ENCODE peak calls at places on chromosomes 16 and 17, in six cellular contexts. L is stimulated activated CD4-positive, alpha-beta T cell treated with anti-CD3 and anti-CD28 coated beads, Interleukin-1b, Interleukin-23, amount 100 ng/mL, for 1 hour; Q is mesothelial cell of epicardium; B is Right ventricle myocardium superior; Y is activated CD4-positive, alpha-beta T cell treated with anti-CD3 and anti-CD28 coated beads, Interleukin-2, amount 10 ng/mL, durations not matched to agents 7 days and 5 days; U is C1 segment of cervical spinal cord. N is an unnamed sample.

GRCh38 chr17:39737761-39738567 is at the start of gene GRB7:
- DNase-seq in L (no peak), Q (peak; percentile 62), B (peak; percentile 60), Y (no peak), U (no peak), N (no peak)

GRCh38 chr17:35871415-35871814 is 2.7 kb upstream of the HEATR9 start:
- DNase-seq in L (no peak), Q (no peak), B (no peak), Y (peak; percentile 59), U (no peak), N (no peak)

GRCh38 chr16:46894011-46894672 is 10.0 kb downstream of the GPT2 start:
- DNase-seq in L (no peak), Q (no peak), B (peak; percentile 79), Y (no peak), U (peak; percentile 76), N (no peak)

GRCh38 chr16:474420-475122 is 49.1 kb downstream of the RAB11FIP3 start:
- DNase-seq in L (no peak), Q (no peak), B (no peak), Y (no peak), U (peak; percentile 17), N (no peak)

GRCh38 chr16:85592700-85593502 is 20.2 kb upstream of the GSE1 start:
- DNase-seq in L (no peak), Q (no peak), B (no peak), Y (no peak), U (no peak), N (peak; percentile 24)

GRCh38 chr16:14011006-14011405 is 60.1 kb upstream of the MRTFB start:
- DNase-seq in L (no peak), Q (no peak), B (no peak), Y (no peak), U (no peak), N (no peak)

GRCh38 chr16:49961087-49961486 is 63.9 kb upstream of the CNEP1R1 start:
- DNase-seq in L (no peak), Q (no peak), B (no peak), Y (no peak), U (no peak), N (no peak)

GRCh38 chr16:3740934-3741333 is 23.6 kb upstream of the TRAP1 start:
- DNase-seq in L (no peak), Q (no peak), B (peak; percentile 10), Y (no peak), U (no peak), N (no peak)

GRCh38 chr17:39643271-39643670 is 6.3 kb downstream of the STARD3 start:
- DNase-seq in L (no peak), Q (no peak), B (no peak), Y (no peak), U (no peak), N (no peak)

GRCh38 chr17:43823350-43824084 is 9.4 kb downstream of the MPP3 start:
- DNase-seq in L (no peak), Q (no peak), B (peak; percentile 79), Y (no peak), U (no peak), N (no peak)

GRCh38 chr17:66814026-66814425 is 20.9 kb upstream of the CACNG5 start:
- DNase-seq in L (no peak), Q (no peak), B (no peak), Y (no peak), U (no peak), N (no peak)

GRCh38 chr16:81888520-81889394 is 109.7 kb downstream of the PLCG2 start:
- DNase-seq in L (no peak), Q (no peak), B (no peak), Y (no peak), U (no peak), N (no peak)

GRCh38 chr17:7405413-7405881 is 1.6 kb upstream of the TMEM256 start:
- DNase-seq in L (no peak), Q (no peak), B (no peak), Y (no peak), U (peak; percentile 38), N (no peak)

GRCh38 chr17:36650096-36650764 is 48.8 kb downstream of the MRM1 start:
- DNase-seq in L (no peak), Q (no peak), B (no peak), Y (no peak), U (no peak), N (no peak)

GRCh38 chr17:61155590-61156181 is 244.0 kb upstream of the TBX2 start:
- DNase-seq in L (no peak), Q (no peak), B (no peak), Y (no peak), U (no peak), N (no peak)

GRCh38 chr16:8641671-8642070 is 20.2 kb downstream of the METTL22 start:
- DNase-seq in L (no peak), Q (no peak), B (no peak), Y (no peak), U (peak; percentile 17), N (peak; percentile 86)

GRCh38 chr16:11280616-11281522 is at the start of gene PRM1:
- DNase-seq in L (no peak), Q (no peak), B (no peak), Y (no peak), U (no peak), N (no peak)

GRCh38 chr16:4500283-4500682 is 24.1 kb downstream of the HMOX2 start:
- DNase-seq in L (no peak), Q (no peak), B (no peak), Y (no peak), U (no peak), N (no peak)

GRCh38 chr17:29613371-29613837 is 9.3 kb downstream of the CORO6 start:
- DNase-seq in L (peak; percentile 81), Q (peak; percentile 97), B (peak; percentile 98), Y (peak; percentile 93), U (peak; percentile 93), N (peak; percentile 89)

GRCh38 chr17:68011199-68011665 is 15.0 kb upstream of the C17orf58 start:
- DNase-seq in L (peak; percentile 12), Q (no peak), B (peak; percentile 66), Y (peak; percentile 64), U (peak; percentile 48), N (peak; percentile 77)

N was measured in erythroblast.